ENCODE peak calls at places on chromosomes 12 and 14, in four cellular contexts. W, C, R and I are unnamed samples.

GRCh38 chr12:92492291-92492690 is 210.5 kb upstream of the PLEKHG7 start:
- DNase-seq in R (no peak), W (no peak), C (no peak), I (no peak)

GRCh38 chr12:52834727-52835001 is 553 bp upstream of the KRT79 start:
- DNase-seq in R (no peak), C (no peak), W (no peak), I (no peak)

GRCh38 chr12:52280319-52280795 is 5.9 kb downstream of the KRT86 start:
- DNase-seq in W (peak), R (peak), C (peak), I (peak)

GRCh38 chr14:36069535-36069900 is 107.0 kb downstream of the PTCSC3 start:
- DNase-seq in C (no peak), R (peak), W (peak), I (no peak)

GRCh38 chr12:64679487-64679983 is 69.2 kb downstream of the RASSF3 start:
- DNase-seq in R (peak), W (peak), C (peak), I (peak)

GRCh38 chr14:92348154-92348553 is 25.2 kb downstream of the SLC24A4 start:
- DNase-seq in R (no peak), C (peak), W (peak), I (no peak)

GRCh38 chr12:80168936-80169335 is 69.6 kb downstream of the OTOGL start:
- DNase-seq in R (no peak), C (no peak), W (no peak), I (no peak)

GRCh38 chr14:48398675-48399282 is 723.4 kb upstream of the MDGA2 start:
- DNase-seq in R (peak), W (peak), C (no peak), I (peak)

GRCh38 chr12:13196302-13196921 is at the start of gene EMP1:
- DNase-seq in R (peak), C (peak), W (peak), I (peak)

GRCh38 chr14:105067140-105067968 is 2.1 kb upstream of the GPR132 start:
- DNase-seq in W (no peak), C (no peak), R (no peak), I (no peak)

GRCh38 chr12:110109037-110109836 is 14.9 kb upstream of the IFT81 start:
- DNase-seq in R (peak), C (peak), W (peak), I (peak)

GRCh38 chr12:110108309-110109036 is 15.7 kb upstream of the IFT81 start:
- DNase-seq in C (no peak), R (no peak), W (no peak), I (no peak)

GRCh38 chr12:110111476-110112334 is 12.5 kb upstream of the IFT81 start:
- DNase-seq in R (no peak), W (no peak), C (no peak), I (no peak)

GRCh38 chr12:110112335-110112660 is 11.9 kb upstream of the IFT81 start:
- DNase-seq in R (no peak), W (no peak), C (no peak), I (no peak)

GRCh38 chr12:110109837-110110535 is 14.2 kb upstream of the IFT81 start:
- DNase-seq in C (no peak), R (no peak), W (no peak), I (no peak)
- H3K4me3 ChIP-seq in C (no peak), R (peak), W (no peak), I (no peak)

GRCh38 chr12:4027412-4027811 is 154.2 kb upstream of the PARP11 start:
- DNase-seq in W (no peak), R (no peak), C (no peak), I (no peak)

GRCh38 chr12:4031703-4032291 is 158.6 kb upstream of the PARP11 start:
- DNase-seq in R (peak), C (peak), W (peak), I (peak)

GRCh38 chr12:4032906-4033628 is 159.9 kb upstream of the PARP11 start:
- DNase-seq in R (peak), W (no peak), C (peak), I (no peak)

GRCh38 chr12:4034926-4035325 is 161.7 kb upstream of the PARP11 start:
- DNase-seq in C (no peak), W (no peak), R (peak), I (no peak)

DNA sequence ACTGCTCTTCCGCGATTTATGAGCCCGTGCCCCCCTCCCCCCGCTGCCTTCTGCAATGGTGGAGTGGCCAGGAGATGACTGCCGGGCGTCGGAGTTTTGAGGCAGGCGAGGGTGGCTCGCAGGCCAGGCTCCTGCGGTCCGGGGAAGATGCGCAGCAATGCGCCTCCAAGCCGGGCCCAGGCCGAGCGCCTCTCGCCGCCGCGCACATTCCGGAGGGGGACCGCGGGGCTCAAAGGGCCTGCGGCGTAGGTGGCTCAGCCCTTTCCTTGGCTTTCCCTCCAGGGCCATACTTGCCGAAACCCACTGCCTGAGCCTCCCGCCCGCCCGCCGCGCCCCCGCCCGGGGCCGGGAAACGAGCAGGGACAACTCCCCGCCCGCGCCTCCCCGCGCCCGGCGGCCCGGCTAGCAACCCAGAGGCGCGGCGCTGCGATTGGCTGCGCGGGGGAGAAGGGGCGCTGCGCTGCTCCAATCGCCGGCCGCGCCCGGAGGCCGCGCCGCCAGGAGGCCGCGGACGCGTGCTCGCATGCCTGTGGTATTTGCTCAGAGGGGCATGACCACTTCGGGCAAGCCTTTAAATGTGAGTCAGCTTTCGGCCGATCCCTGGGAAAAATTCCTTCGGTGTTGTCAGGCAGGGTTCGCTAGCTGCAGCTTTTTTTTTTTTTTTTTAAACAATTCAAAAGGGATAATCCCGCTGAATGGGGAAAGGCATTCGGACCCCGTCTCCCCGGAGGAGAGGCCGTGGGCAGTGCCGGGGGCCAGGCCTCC is 157.9 kb upstream of the PARP11 start:
- DNase-seq in W (peak), C (peak), R (peak), I (peak)
- H3K4me3 ChIP-seq in W (peak), C (peak), R (peak), I (peak)

GRCh38 chr12:50086148-50086547 is 1.0 kb downstream of the SMARCD1 start:
- DNase-seq in W (no peak), R (no peak), C (no peak), I (no peak)
- H3K4me3 ChIP-seq in W (peak), R (peak), C (peak), I (peak)

DNA sequence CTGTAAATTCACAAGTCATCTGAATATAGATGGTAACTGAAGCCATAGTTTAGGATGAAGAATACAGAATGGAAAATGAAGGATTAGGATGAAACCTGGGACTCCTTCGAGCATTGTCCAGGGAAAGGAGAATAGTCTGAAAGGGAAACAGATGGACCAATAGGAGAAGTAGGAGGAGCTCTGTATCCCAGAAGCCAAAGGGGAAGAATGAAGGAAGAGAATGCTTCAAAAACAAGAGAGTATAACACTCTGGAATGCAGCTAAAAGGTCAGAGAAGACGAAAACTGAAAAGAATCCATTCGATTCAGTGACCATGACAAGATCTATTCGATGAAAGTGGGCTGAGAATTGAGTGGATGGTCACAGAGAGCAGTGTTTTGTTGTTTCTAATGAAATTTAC is 1.0 kb downstream of the GMFB start:
- DNase-seq in W (peak), R (peak), C (no peak), I (no peak)
- H3K4me3 ChIP-seq in W (peak), R (peak), C (peak), I (peak)

GRCh38 chr14:103273145-103273846 is 60.7 kb upstream of the EIF5 start:
- DNase-seq in C (peak), W (no peak), R (no peak), I (no peak)
- H3K4me3 ChIP-seq in C (peak), W (no peak), R (no peak), I (peak)

GRCh38 chr12:11731455-11731854 is 82.0 kb downstream of the ETV6 start:
- DNase-seq in W (peak), C (no peak), R (peak), I (no peak)

GRCh38 chr12:11732023-11732422 is 82.5 kb downstream of the ETV6 start:
- DNase-seq in W (no peak), R (no peak), C (no peak), I (no peak)

GRCh38 chr12:11732760-11733159 is 83.3 kb downstream of the ETV6 start:
- DNase-seq in R (no peak), C (no peak), W (no peak), I (no peak)

GRCh38 chr12:11738450-11738849 is 89.0 kb downstream of the ETV6 start:
- DNase-seq in W (no peak), R (no peak), C (no peak), I (no peak)

DNA sequence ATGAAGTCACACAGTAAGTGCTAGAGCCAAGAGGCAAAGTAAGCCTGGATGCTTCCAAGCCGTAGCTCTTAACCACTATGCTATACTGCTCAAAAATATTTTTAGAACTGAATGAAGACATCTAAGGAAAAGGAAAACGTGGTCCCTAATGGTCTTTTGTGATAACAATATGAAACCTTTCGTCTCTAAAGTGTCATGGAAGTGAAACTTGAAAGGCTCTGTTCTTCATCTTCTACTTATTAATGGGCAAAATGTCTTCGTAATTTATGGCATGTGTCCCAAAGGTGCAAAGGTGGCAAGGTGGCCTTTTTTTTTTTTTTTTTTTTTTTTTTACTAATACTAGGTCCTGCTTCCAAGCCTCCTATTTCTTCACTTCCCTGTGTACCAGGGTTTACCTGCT is 85.3 kb downstream of the ETV6 start:
- DNase-seq in C (no peak), W (no peak), R (no peak), I (no peak)
- H3K4me3 ChIP-seq in C (no peak), W (no peak), R (no peak), I (no peak)

GRCh38 chr14:100283984-100284881 is 22.0 kb downstream of the SLC25A29 start:
- DNase-seq in W (no peak), R (no peak), C (no peak), I (no peak)

GRCh38 chr14:100287202-100287997 is 18.8 kb downstream of the SLC25A29 start:
- DNase-seq in C (no peak), R (no peak), W (no peak), I (no peak)

GRCh38 chr14:100285021-100285912 is 21.0 kb downstream of the SLC25A29 start:
- DNase-seq in W (peak), C (no peak), R (peak), I (peak)

GRCh38 chr14:100286484-100287191 is 19.6 kb downstream of the SLC25A29 start:
- DNase-seq in W (no peak), C (no peak), R (no peak), I (no peak)

GRCh38 chr14:100285913-100286400 is 20.3 kb downstream of the SLC25A29 start:
- DNase-seq in W (no peak), C (no peak), R (no peak), I (no peak)
- H3K4me3 ChIP-seq in W (peak), C (peak), R (peak), I (peak)

GRCh38 chr12:24940157-24940556 is 8.7 kb downstream of the BCAT1 start:
- DNase-seq in R (no peak), W (no peak), C (no peak), I (no peak)
- H3K4me3 ChIP-seq in R (no peak), W (no peak), C (no peak), I (no peak)

DNA sequence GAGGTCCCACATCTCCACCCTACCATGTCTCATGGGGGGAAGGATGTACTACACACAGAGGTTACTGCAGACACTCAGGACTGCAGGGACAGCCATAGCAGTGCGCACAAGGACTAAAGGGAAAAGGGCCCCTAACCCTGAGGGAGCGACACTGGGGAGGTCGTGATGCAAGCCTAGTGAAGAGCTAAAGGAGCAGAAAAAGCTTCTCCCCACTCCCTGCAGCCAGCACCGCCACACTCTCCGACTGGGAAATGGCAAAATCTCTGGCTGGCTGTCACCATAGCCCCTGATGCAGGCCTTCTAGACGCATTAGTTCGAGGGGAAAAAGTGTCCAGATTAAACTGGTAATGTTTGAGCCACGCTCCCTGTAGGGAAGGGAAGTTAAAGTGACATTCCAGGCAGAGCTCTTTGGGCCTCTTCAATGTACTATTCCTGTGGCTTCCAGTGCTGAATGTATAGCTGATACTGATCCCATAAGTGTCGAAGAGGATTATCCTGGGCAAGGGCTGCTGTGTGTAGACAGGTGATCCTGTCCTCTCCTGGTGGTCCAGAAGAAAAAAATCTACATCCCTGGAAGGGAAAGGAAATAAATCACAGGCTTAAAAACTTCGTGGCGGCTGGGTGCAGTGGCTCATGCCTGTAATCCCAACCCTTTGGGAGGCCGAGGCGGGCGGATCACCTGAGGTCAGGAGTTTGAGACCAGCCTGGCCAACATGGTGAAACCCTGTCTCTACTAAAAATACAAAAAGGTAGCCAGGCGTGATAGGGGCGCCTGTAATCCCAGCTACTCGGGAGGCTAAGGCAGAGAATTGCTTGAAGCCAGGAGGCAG is 5.4 kb downstream of the POMT2 start:
- DNase-seq in C (no peak), R (no peak), W (no peak), I (no peak)
- H3K4me3 ChIP-seq in C (peak), R (no peak), W (no peak), I (no peak)

DNA sequence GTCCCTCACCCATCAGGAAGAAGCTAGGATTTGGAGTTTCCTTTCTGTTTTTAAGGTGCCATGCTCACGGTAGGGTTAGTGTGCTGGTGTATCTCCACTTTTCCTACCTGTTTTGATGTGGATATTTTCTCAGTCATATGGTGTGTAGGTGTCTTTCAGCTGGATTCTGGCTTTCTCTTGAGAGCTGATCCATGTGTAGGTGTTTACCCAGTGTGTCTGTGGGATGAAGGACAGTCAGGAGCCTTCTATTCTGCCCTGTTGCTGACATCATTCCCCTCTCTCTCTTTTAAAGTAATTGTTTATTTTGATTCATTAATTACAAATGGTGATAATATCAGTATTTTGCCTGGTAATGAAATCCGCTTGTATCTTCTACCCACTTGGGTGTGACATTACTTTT is 22.8 kb downstream of the TMX1 start:
- DNase-seq in C (no peak), R (no peak), W (no peak), I (no peak)
- H3K4me3 ChIP-seq in C (no peak), R (no peak), W (no peak), I (no peak)